ENCODE peak calls at places on chromosome 22, in seven cellular contexts. One of them, this sample, is unnamed.

GRCh38 chr22:17860220-17860965 is 86.1 kb upstream of the BID start:
- DNase-seq in epithelial cell of esophagus: no peak
- DNase-seq in T-helper 2 cell: no peak
- DNase-seq in sciatic nerve: no peak
- DNase-seq in fibroblast of mammary gland: no peak
- DNase-seq in HS-5: no peak
- DNase-seq in activated CD4-positive, alpha-beta T cell treated with anti-CD3 and anti-CD28 coated beads for 4 hours: no peak
- DNase-seq in this sample: no peak

GRCh38 chr22:22767876-22768602 is 119.6 kb upstream of the IGLL5 start:
- DNase-seq in T-helper 2 cell: no peak
- DNase-seq in HS-5: no peak
- DNase-seq in epithelial cell of esophagus: no peak
- DNase-seq in fibroblast of mammary gland: peak
- DNase-seq in activated CD4-positive, alpha-beta T cell treated with anti-CD3 and anti-CD28 coated beads for 4 hours: no peak
- DNase-seq in sciatic nerve: no peak
- DNase-seq in this sample: no peak

GRCh38 chr22:23431337-23432072 is 148.6 kb downstream of the IGLL1 start:
- DNase-seq in T-helper 2 cell: no peak
- DNase-seq in fibroblast of mammary gland: no peak
- DNase-seq in activated CD4-positive, alpha-beta T cell treated with anti-CD3 and anti-CD28 coated beads for 4 hours: no peak
- DNase-seq in HS-5: no peak
- DNase-seq in epithelial cell of esophagus: peak
- DNase-seq in sciatic nerve: no peak
- DNase-seq in this sample: no peak

GRCh38 chr22:36331306-36331911 is 56.4 kb downstream of the MYH9 start:
- DNase-seq in HS-5: peak
- DNase-seq in T-helper 2 cell: peak
- DNase-seq in epithelial cell of esophagus: peak
- DNase-seq in activated CD4-positive, alpha-beta T cell treated with anti-CD3 and anti-CD28 coated beads for 4 hours: peak
- DNase-seq in sciatic nerve: no peak
- DNase-seq in fibroblast of mammary gland: peak
- DNase-seq in this sample: peak

GRCh38 chr22:39115976-39116621 is 19.1 kb downstream of the APOBEC3H start:
- DNase-seq in T-helper 2 cell: no peak
- DNase-seq in HS-5: no peak
- DNase-seq in activated CD4-positive, alpha-beta T cell treated with anti-CD3 and anti-CD28 coated beads for 4 hours: no peak
- DNase-seq in epithelial cell of esophagus: no peak
- DNase-seq in fibroblast of mammary gland: no peak
- DNase-seq in sciatic nerve: no peak
- DNase-seq in this sample: no peak

GRCh38 chr22:25651332-25651731 is 86.9 kb downstream of the GRK3 start:
- DNase-seq in T-helper 2 cell: no peak
- DNase-seq in fibroblast of mammary gland: no peak
- DNase-seq in HS-5: no peak
- DNase-seq in activated CD4-positive, alpha-beta T cell treated with anti-CD3 and anti-CD28 coated beads for 4 hours: no peak
- DNase-seq in sciatic nerve: no peak
- DNase-seq in epithelial cell of esophagus: no peak
- DNase-seq in this sample: no peak

GRCh38 chr22:38943181-38943580 is 14.2 kb upstream of the APOBEC3A start:
- DNase-seq in fibroblast of mammary gland: no peak
- DNase-seq in activated CD4-positive, alpha-beta T cell treated with anti-CD3 and anti-CD28 coated beads for 4 hours: no peak
- DNase-seq in epithelial cell of esophagus: no peak
- DNase-seq in sciatic nerve: peak
- DNase-seq in HS-5: no peak
- DNase-seq in T-helper 2 cell: no peak
- DNase-seq in this sample: no peak

GRCh38 chr22:28774378-28774777 is 1.9 kb downstream of the CCDC117 start:
- DNase-seq in sciatic nerve: no peak
- DNase-seq in activated CD4-positive, alpha-beta T cell treated with anti-CD3 and anti-CD28 coated beads for 4 hours: no peak
- DNase-seq in T-helper 2 cell: no peak
- DNase-seq in epithelial cell of esophagus: no peak
- DNase-seq in fibroblast of mammary gland: no peak
- DNase-seq in HS-5: no peak
- DNase-seq in this sample: no peak

GRCh38 chr22:49869855-49870712 is 16.4 kb downstream of the ZBED4 start:
- DNase-seq in activated CD4-positive, alpha-beta T cell treated with anti-CD3 and anti-CD28 coated beads for 4 hours: no peak
- DNase-seq in HS-5: no peak
- DNase-seq in fibroblast of mammary gland: no peak
- DNase-seq in epithelial cell of esophagus: no peak
- DNase-seq in sciatic nerve: no peak
- DNase-seq in T-helper 2 cell: peak
- DNase-seq in this sample: no peak

GRCh38 chr22:43526117-43526655 is 114.4 kb downstream of the MPPED1 start:
- DNase-seq in sciatic nerve: peak
- DNase-seq in activated CD4-positive, alpha-beta T cell treated with anti-CD3 and anti-CD28 coated beads for 4 hours: no peak
- DNase-seq in T-helper 2 cell: no peak
- DNase-seq in epithelial cell of esophagus: no peak
- DNase-seq in fibroblast of mammary gland: no peak
- DNase-seq in HS-5: no peak
- DNase-seq in this sample: no peak